ENCODE peak calls at places on chromosome 2, in nine cellular contexts. D is tibial nerve; C is upper lobe of right lung; K is GM23248; M is CD8-positive, alpha-beta T cell; R is transverse colon; E is caudate nucleus; L is Panc1; S is CD8-positive, alpha-beta memory T cell. T is an unnamed sample.
A peak's percentile ranks its signal among the peaks of the same experiment; 100 is the strongest.

GRCh38 chr2:24832991-24833671 is 39.9 kb downstream of the CENPO start:
- DNase-seq in S (no peak), L (no peak), E (no peak), D (no peak), C (peak; percentile 40), M (no peak), K (no peak), R (no peak), T (no peak)

GRCh38 chr2:7203056-7203467 is 285.9 kb downstream of the RNF144A start:
- DNase-seq in L (peak; percentile 15), R (peak; percentile 24), S (peak; percentile 55), C (no peak), K (peak; percentile 83), E (peak; percentile 4), D (peak; percentile 62), M (peak; percentile 42), T (peak; percentile 71)

GRCh38 chr2:224220581-224221255 is 181.2 kb downstream of the FAM124B start:
- DNase-seq in E (no peak), K (peak; percentile 81), S (no peak), L (no peak), R (no peak), C (no peak), D (no peak), M (no peak), T (no peak)

GRCh38 chr2:74883011-74883410 is 49.1 kb downstream of the HK2 start:
- DNase-seq in L (no peak), S (no peak), D (no peak), K (no peak), R (no peak), E (no peak), M (no peak), C (no peak), T (no peak)

GRCh38 chr2:9288233-9288632 is 81.6 kb downstream of the ASAP2 start:
- DNase-seq in E (no peak), K (peak; percentile 89), M (no peak), R (no peak), L (peak; percentile 52), S (no peak), D (no peak), C (no peak), T (peak; percentile 80)

GRCh38 chr2:88903744-88904353 is 212.4 kb downstream of the RPIA start:
- DNase-seq in K (peak; percentile 58), D (peak; percentile 6), C (no peak), L (no peak), M (no peak), E (no peak), R (no peak), S (peak; percentile 4), T (peak; percentile 69)

GRCh38 chr2:141618457-141618856 is 512.4 kb downstream of the LRP1B start:
- DNase-seq in R (no peak), E (no peak), C (no peak), L (no peak), S (no peak), K (no peak), D (no peak), M (no peak), T (no peak)

GRCh38 chr2:101533611-101534601 is 59.0 kb upstream of the RFX8 start:
- DNase-seq in R (no peak), C (no peak), S (no peak), E (peak; percentile 77), K (no peak), M (no peak), D (no peak), L (no peak), T (peak; percentile 14)

GRCh38 chr2:2026252-2026831 is 282.0 kb upstream of the PXDN start:
- DNase-seq in L (no peak), R (peak; percentile 33), C (no peak), M (no peak), D (no peak), E (no peak), S (no peak), K (no peak), T (no peak)
- H3K27ac ChIP-seq in L (no peak overlapping the region), R (no peak overlapping the region), C (no peak overlapping the region), M (no peak overlapping the region), D (no peak overlapping the region), E (no peak overlapping the region), S (no peak overlapping the region), K (no peak overlapping the region), T (no peak overlapping the region)

GRCh38 chr2:232276084-232276738 is 102.3 kb upstream of the ALPP start:
- DNase-seq in R (peak; percentile 25), D (no peak), K (no peak), S (no peak), L (no peak), C (no peak), E (no peak), M (no peak), T (no peak)

GRCh38 chr2:232276739-232277313 is 101.7 kb upstream of the ALPP start:
- DNase-seq in S (no peak), D (no peak), C (no peak), M (no peak), R (no peak), L (no peak), K (no peak), E (no peak), T (no peak)

GRCh38 chr2:232282486-232282885 is 96.1 kb upstream of the ALPP start:
- DNase-seq in E (no peak), S (no peak), D (no peak), R (no peak), K (no peak), M (no peak), C (no peak), L (no peak), T (no peak)

GRCh38 chr2:232278534-232278933 is 100.0 kb upstream of the ALPP start:
- DNase-seq in S (no peak), R (no peak), D (no peak), E (no peak), C (no peak), L (no peak), K (no peak), M (no peak), T (no peak)

GRCh38 chr2:232280341-232280740 is 98.2 kb upstream of the ALPP start:
- DNase-seq in L (no peak), R (no peak), M (no peak), K (no peak), C (no peak), E (no peak), D (no peak), S (no peak), T (no peak)
- H3K27ac ChIP-seq in L (no peak overlapping the region), R (no peak overlapping the region), M (no peak overlapping the region), K (no peak overlapping the region), C (no peak overlapping the region), E (no peak overlapping the region), D (no peak overlapping the region), S (no peak overlapping the region), T (no peak overlapping the region)

DNA sequence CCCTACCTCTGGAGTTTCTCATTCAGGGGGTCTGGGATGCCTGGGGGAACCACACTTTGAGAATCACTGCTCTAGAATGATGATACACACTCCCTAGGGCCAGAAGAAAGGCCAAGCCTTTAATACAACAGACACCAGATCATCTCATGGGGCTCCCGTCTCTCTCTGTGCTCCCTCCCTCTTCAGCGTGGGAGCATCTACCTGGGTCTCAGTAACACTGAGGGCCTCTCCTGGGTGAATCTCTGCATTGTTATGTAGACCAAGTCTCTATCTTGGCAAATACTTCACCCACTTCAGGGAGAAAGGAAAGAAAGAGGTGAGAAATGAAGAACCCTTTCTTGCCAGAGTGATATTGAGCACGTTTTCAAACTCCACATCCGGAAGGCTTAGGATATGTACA is 146.8 kb upstream of the MSH6 start:
- DNase-seq in L (no peak), D (no peak), C (no peak), R (no peak), K (no peak), S (no peak), M (no peak), E (no peak), T (no peak)
- H3K27ac ChIP-seq in L (no peak overlapping the region), D (no peak overlapping the region), C (no peak overlapping the region), R (no peak overlapping the region), K (no peak overlapping the region), S (no peak overlapping the region), M (no peak overlapping the region), E (no peak overlapping the region), T (no peak overlapping the region)

GRCh38 chr2:191845248-191845715 is 1.6 kb downstream of the CAVIN2 start:
- DNase-seq in S (no peak), K (no peak), D (no peak), C (peak; percentile 65), E (no peak), L (no peak), M (no peak), R (no peak), T (peak; percentile 75)

GRCh38 chr2:191846787-191847620 is at the start of gene CAVIN2:
- DNase-seq in S (no peak), K (peak; percentile 76), R (peak; percentile 50), E (no peak), L (no peak), C (peak; percentile 73), M (no peak), D (peak; percentile 60), T (no peak)

GRCh38 chr2:191848771-191849726 is 2.2 kb upstream of the CAVIN2 start:
- DNase-seq in K (no peak), M (no peak), L (no peak), E (no peak), R (no peak), D (no peak), S (no peak), C (no peak), T (no peak)

GRCh38 chr2:191845876-191846786 is 757 bp downstream of the CAVIN2 start:
- DNase-seq in M (no peak), C (peak; percentile 75), S (no peak), K (no peak), E (no peak), R (no peak), L (no peak), D (no peak), T (no peak)

GRCh38 chr2:191847764-191848163 is 876 bp upstream of the CAVIN2 start:
- DNase-seq in L (no peak), D (no peak), S (no peak), C (no peak), E (no peak), R (no peak), K (no peak), M (no peak), T (no peak)
- H3K27ac ChIP-seq in L (no peak overlapping the region), D (peak overlapping the region; percentile 50), S (peak overlapping the region; percentile 12), C (peak overlapping the region; percentile 90), E (no peak overlapping the region), R (peak overlapping the region; percentile 91), K (no peak overlapping the region), M (no peak overlapping the region), T (no peak overlapping the region)

GRCh38 chr2:63631501-63631900 is 42.7 kb downstream of the MDH1 start:
- DNase-seq in S (no peak), E (no peak), R (no peak), K (no peak), L (no peak), C (no peak), M (no peak), D (no peak), T (no peak)

GRCh38 chr2:63628543-63628942 is 39.8 kb downstream of the MDH1 start:
- DNase-seq in D (no peak), L (no peak), R (no peak), S (no peak), E (no peak), M (no peak), K (no peak), C (no peak), T (no peak)

GRCh38 chr2:63622751-63623150 is 34.0 kb downstream of the MDH1 start:
- DNase-seq in E (no peak), C (no peak), S (no peak), M (no peak), R (no peak), D (no peak), K (no peak), L (no peak), T (no peak)

GRCh38 chr2:63632382-63632781 is 43.6 kb downstream of the MDH1 start:
- DNase-seq in L (no peak), C (no peak), K (no peak), R (no peak), S (no peak), E (no peak), M (no peak), D (no peak), T (no peak)

GRCh38 chr2:63627866-63628265 is 39.1 kb downstream of the MDH1 start:
- DNase-seq in S (no peak), M (no peak), R (no peak), L (no peak), E (no peak), D (no peak), C (no peak), K (no peak), T (no peak)
- H3K27ac ChIP-seq in S (no peak overlapping the region), M (no peak overlapping the region), R (no peak overlapping the region), L (no peak overlapping the region), E (no peak overlapping the region), D (no peak overlapping the region), C (no peak overlapping the region), K (no peak overlapping the region), T (no peak overlapping the region)